ENCODE peak calls at places on chromosomes 13 and 19, in eight cellular contexts. S, I, Q, G, R, K, Y and X are unnamed samples.

GRCh38 chr13:65342938-65343337 is 1887.2 kb downstream of the PCDH9 start:
- DNase-seq in S (no peak), I (no peak), Q (no peak), G (no peak), R (no peak), K (no peak), Y (no peak), X (no peak)

GRCh38 chr13:29454931-29455481 is 140.5 kb downstream of the SLC7A1 start:
- DNase-seq in S (no peak), I (no peak), Q (no peak), G (no peak), R (peak; percentile 41), K (no peak), Y (no peak), X (no peak)

GRCh38 chr13:79943633-79944032 is 397.3 kb downstream of the SPRY2 start:
- DNase-seq in S (no peak), I (no peak), Q (no peak), G (no peak), R (no peak), K (no peak), Y (no peak), X (no peak)

GRCh38 chr19:6464070-6464873 is at the start of gene CRB3:
- DNase-seq in S (no peak), I (peak; percentile 99), Q (no peak), G (no peak), R (peak; percentile 86), K (no peak), Y (no peak), X (peak; percentile 78)

GRCh38 chr13:35549481-35549880 is 73.0 kb upstream of the MAB21L1 start:
- DNase-seq in S (no peak), I (no peak), Q (no peak), G (no peak), R (no peak), K (no peak), Y (peak; percentile 31), X (no peak)

GRCh38 chr19:48870048-48870447 is 1.6 kb upstream of the PLEKHA4 start:
- DNase-seq in S (no peak), I (no peak), Q (no peak), G (no peak), R (no peak), K (no peak), Y (no peak), X (no peak)

GRCh38 chr13:41017744-41018582 is 1.2 kb downstream of the ELF1 start:
- DNase-seq in S (no peak), I (no peak), Q (no peak), G (no peak), R (no peak), K (no peak), Y (no peak), X (no peak)

GRCh38 chr19:5642204-5642603 is 19.3 kb downstream of the SAFB start:
- DNase-seq in S (no peak), I (no peak), Q (no peak), G (no peak), R (no peak), K (no peak), Y (no peak), X (no peak)

GRCh38 chr19:13006431-13007281 is 11.4 kb downstream of the NFIX start:
- DNase-seq in S (no peak), I (no peak), Q (no peak), G (no peak), R (no peak), K (no peak), Y (no peak), X (no peak)

GRCh38 chr19:29586401-29586800 is 19.7 kb upstream of the POP4 start:
- DNase-seq in S (no peak), I (no peak), Q (no peak), G (no peak), R (no peak), K (no peak), Y (no peak), X (no peak)

GRCh38 chr19:49403404-49404187 is 15.5 kb downstream of the KASH5 start:
- DNase-seq in S (no peak), I (no peak), Q (no peak), G (no peak), R (no peak), K (no peak), Y (peak; percentile 26), X (peak; percentile 45)

GRCh38 chr19:46369817-46370216 is 22.9 kb downstream of the PPP5C start:
- DNase-seq in S (no peak), I (no peak), Q (no peak), G (no peak), R (no peak), K (no peak), Y (no peak), X (no peak)

GRCh38 chr19:46371371-46371901 is 24.5 kb downstream of the PPP5C start:
- DNase-seq in S (no peak), I (no peak), Q (no peak), G (no peak), R (no peak), K (no peak), Y (no peak), X (no peak)

GRCh38 chr19:46373573-46374359 is 26.9 kb downstream of the PPP5C start:
- DNase-seq in S (no peak), I (peak; percentile 88), Q (no peak), G (peak; percentile 51), R (peak; percentile 98), K (peak; percentile 80), Y (no peak), X (no peak)

GRCh38 chr19:46374526-46375475 is 27.9 kb downstream of the PPP5C start:
- DNase-seq in S (no peak), I (no peak), Q (no peak), G (no peak), R (no peak), K (no peak), Y (no peak), X (no peak)

DNA sequence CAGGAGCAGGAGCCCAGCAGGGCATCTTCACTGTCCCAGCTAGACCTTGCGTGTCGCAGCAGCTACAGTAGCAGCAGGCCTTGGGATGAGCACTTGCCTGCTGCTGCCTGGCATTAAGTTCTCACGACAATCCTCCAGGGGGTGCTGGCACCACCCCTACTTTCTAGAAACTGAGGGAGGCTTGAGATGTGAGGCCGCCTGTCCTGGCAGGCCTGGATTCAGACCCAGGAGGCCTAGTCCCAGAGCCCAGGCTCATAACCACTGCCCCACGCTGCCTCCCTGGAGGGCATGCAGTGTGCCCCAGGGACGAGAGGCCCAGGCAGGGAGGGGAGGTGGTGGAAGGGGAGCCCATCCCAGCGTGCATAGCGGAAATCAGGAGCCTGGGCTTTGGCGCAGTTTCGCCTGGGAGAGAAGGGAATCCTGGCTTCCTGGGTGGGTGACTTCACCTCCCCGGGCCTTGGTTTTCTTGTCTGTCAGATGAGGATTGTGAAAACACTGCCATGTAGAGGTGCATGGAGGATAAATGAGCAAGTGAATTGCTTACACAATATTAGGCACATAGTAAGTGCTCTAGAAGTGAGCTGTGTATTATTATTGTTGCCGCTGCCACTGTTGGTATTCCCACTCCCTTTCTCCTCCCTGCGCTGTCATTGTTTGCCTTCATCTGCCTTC is 26.1 kb downstream of the PPP5C start:
- DNase-seq in S (no peak), I (no peak), Q (no peak), G (no peak), R (no peak), K (no peak), Y (no peak), X (no peak)
- TF ChIP-seq CTCF in S (no peak), I (no peak), Q (no peak), G (peak; percentile 38), R (no peak), K (no peak), Y (peak; percentile 41), X (peak; percentile 18)

DNA sequence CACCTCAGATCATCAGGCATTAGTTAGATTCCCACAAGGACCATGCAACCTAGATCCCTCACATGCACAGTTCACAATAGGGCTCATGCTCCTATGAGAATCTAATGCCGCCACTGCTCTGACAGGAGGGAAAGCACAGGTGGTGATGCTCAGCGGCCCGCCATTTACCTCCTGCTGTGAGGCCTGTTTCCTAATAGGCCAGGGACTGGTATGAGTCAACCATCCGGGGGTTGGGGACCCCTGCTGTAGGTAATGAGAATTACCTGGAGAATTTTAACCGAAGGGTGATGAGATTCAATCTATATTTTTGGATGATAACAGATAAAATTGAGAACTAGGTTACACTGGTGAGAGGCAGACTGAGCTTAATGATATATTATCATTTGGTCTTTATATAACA is 101.4 kb downstream of the LACC1 start:
- DNase-seq in S (no peak), I (no peak), Q (no peak), G (no peak), R (no peak), K (no peak), Y (no peak), X (no peak)
- TF ChIP-seq CTCF in S (no peak), I (no peak), Q (no peak), G (no peak), R (no peak), K (no peak), Y (no peak), X (no peak)

DNA sequence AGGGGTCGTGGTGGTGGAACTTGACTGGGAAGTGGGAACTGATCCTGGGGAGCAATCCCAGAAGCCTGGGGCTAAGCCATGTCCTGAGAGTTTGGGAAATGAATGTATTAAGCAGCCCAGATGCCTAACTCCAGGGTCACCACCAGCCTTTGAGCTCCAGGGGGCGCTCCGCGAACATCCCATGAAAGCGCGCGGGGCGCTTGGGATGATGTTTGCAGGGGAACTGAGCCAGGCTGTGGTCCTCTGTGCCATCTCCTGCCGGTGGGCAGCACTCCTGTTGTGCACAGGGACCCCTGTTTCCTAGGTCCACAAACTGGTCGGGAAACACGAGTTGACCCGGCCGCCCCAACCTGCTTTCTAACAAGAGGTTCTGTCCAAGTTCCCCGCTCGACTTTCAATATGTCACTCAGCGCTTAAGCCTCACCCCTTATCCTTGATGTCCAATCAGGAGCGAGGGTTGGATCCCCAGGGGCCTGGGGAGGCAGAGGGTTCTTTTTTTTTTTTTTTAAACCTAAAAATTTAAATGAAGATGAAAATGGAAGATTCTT is 14.4 kb downstream of the LEUTX start:
- DNase-seq in S (peak; percentile 82), I (peak; percentile 84), Q (peak; percentile 79), G (peak; percentile 11), R (peak; percentile 44), K (peak; percentile 78), Y (peak; percentile 45), X (peak; percentile 85)
- TF ChIP-seq CTCF in S (peak; percentile 82), I (peak; percentile 75), Q (peak; percentile 85), G (peak; percentile 89), R (peak; percentile 90), K (peak; percentile 80), Y (peak; percentile 94), X (peak; percentile 83)

GRCh38 chr19:23098988-23099387 is 17.8 kb upstream of the ZNF730 start:
- DNase-seq in S (no peak), I (no peak), Q (no peak), G (no peak), R (no peak), K (no peak), Y (no peak), X (no peak)

GRCh38 chr19:23095406-23095805 is 21.4 kb upstream of the ZNF730 start:
- DNase-seq in S (no peak), I (no peak), Q (no peak), G (no peak), R (no peak), K (no peak), Y (no peak), X (no peak)

GRCh38 chr19:23098286-23098685 is 18.5 kb upstream of the ZNF730 start:
- DNase-seq in S (no peak), I (no peak), Q (no peak), G (no peak), R (no peak), K (no peak), Y (no peak), X (no peak)

DNA sequence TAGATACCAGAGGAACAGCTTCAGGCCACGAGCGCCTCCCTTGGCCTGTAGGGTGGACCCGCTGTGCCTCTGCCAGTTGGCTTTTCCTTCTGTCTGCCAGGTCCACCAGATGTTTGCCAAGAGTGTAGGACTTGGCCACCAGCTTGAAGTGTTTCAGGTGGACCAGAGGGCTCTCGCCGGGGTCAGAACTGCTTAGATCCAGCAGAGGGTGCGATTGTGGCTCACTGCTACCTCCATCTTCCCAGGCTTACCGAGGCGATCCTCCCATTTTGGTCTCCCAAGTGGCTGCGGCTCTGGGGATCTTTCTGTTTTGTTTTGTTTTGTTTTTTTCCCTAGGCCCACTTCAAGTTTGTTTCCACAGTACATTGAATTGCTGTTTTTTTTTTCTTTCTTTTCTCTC is 23.0 kb upstream of the ZNF730 start:
- DNase-seq in S (no peak), I (no peak), Q (no peak), G (no peak), R (no peak), K (no peak), Y (no peak), X (no peak)
- TF ChIP-seq CTCF in S (no peak), I (no peak), Q (no peak), G (no peak), R (no peak), K (no peak), Y (no peak), X (no peak)